ENCODE peak calls at places on chromosomes 2 and 18, in five cellular contexts. One of them, this sample, is unnamed.

GRCh38 chr2:189585357-189585756 is 4.8 kb upstream of the SLC40A1 start:
- DNase-seq in PC-9: no peak
- DNase-seq in effector memory CD8-positive, alpha-beta T cell: no peak
- DNase-seq in fibroblast of the aortic adventitia: no peak
- DNase-seq in T-helper 1 cell: no peak
- DNase-seq in this sample: no peak

GRCh38 chr2:204072443-204073324 is 136.1 kb downstream of the ICOS start:
- DNase-seq in fibroblast of the aortic adventitia: peak; percentile 1
- DNase-seq in effector memory CD8-positive, alpha-beta T cell: peak; percentile 23
- DNase-seq in T-helper 1 cell: peak; percentile 41
- DNase-seq in PC-9: peak; percentile 2
- DNase-seq in this sample: no peak

GRCh38 chr2:121947681-121948080 is 192.2 kb downstream of the TSN start:
- DNase-seq in T-helper 1 cell: no peak
- DNase-seq in fibroblast of the aortic adventitia: no peak
- DNase-seq in PC-9: no peak
- DNase-seq in effector memory CD8-positive, alpha-beta T cell: no peak
- DNase-seq in this sample: no peak

GRCh38 chr2:67561411-67561965 is 164.4 kb downstream of the ETAA1 start:
- DNase-seq in effector memory CD8-positive, alpha-beta T cell: no peak
- DNase-seq in T-helper 1 cell: no peak
- DNase-seq in PC-9: no peak
- DNase-seq in fibroblast of the aortic adventitia: peak; percentile 94
- DNase-seq in this sample: peak; percentile 66

GRCh38 chr2:18117592-18117991 is 239.1 kb downstream of the KCNS3 start:
- DNase-seq in PC-9: peak; percentile 47
- DNase-seq in T-helper 1 cell: no peak
- DNase-seq in effector memory CD8-positive, alpha-beta T cell: no peak
- DNase-seq in fibroblast of the aortic adventitia: peak; percentile 44
- DNase-seq in this sample: peak; percentile 46

GRCh38 chr2:58131191-58132011 is 84.8 kb downstream of the VRK2 start:
- DNase-seq in effector memory CD8-positive, alpha-beta T cell: no peak
- DNase-seq in fibroblast of the aortic adventitia: peak; percentile 93
- DNase-seq in T-helper 1 cell: no peak
- DNase-seq in PC-9: no peak
- DNase-seq in this sample: no peak

GRCh38 chr2:178947006-178947405 is 102.9 kb downstream of the CCDC141 start:
- DNase-seq in PC-9: no peak
- DNase-seq in T-helper 1 cell: no peak
- DNase-seq in effector memory CD8-positive, alpha-beta T cell: no peak
- DNase-seq in fibroblast of the aortic adventitia: no peak
- DNase-seq in this sample: no peak

GRCh38 chr2:19614066-19614465 is 255.6 kb upstream of the OSR1 start:
- DNase-seq in fibroblast of the aortic adventitia: peak; percentile 36
- DNase-seq in PC-9: no peak
- DNase-seq in T-helper 1 cell: no peak
- DNase-seq in effector memory CD8-positive, alpha-beta T cell: no peak
- DNase-seq in this sample: no peak

GRCh38 chr18:32086866-32087265 is 4.8 kb upstream of the RNF138 start:
- DNase-seq in PC-9: no peak
- DNase-seq in T-helper 1 cell: no peak
- DNase-seq in fibroblast of the aortic adventitia: peak; percentile 24
- DNase-seq in effector memory CD8-positive, alpha-beta T cell: no peak
- DNase-seq in this sample: no peak

GRCh38 chr2:240200230-240201051 is 60.0 kb upstream of the OTOS start:
- DNase-seq in fibroblast of the aortic adventitia: peak; percentile 14
- DNase-seq in PC-9: no peak
- DNase-seq in effector memory CD8-positive, alpha-beta T cell: no peak
- DNase-seq in T-helper 1 cell: no peak
- DNase-seq in this sample: no peak

GRCh38 chr18:57951999-57952774 is 91.8 kb upstream of the NEDD4L start:
- DNase-seq in effector memory CD8-positive, alpha-beta T cell: no peak
- DNase-seq in T-helper 1 cell: no peak
- DNase-seq in PC-9: no peak
- DNase-seq in fibroblast of the aortic adventitia: peak; percentile 50
- DNase-seq in this sample: no peak

GRCh38 chr2:190887089-190887488 is 6.5 kb downstream of the GLS start:
- DNase-seq in effector memory CD8-positive, alpha-beta T cell: no peak
- DNase-seq in fibroblast of the aortic adventitia: no peak
- DNase-seq in T-helper 1 cell: no peak
- DNase-seq in PC-9: no peak
- DNase-seq in this sample: no peak

GRCh38 chr2:166758956-166759355 is 129.3 kb upstream of the XIRP2 start:
- DNase-seq in PC-9: no peak
- DNase-seq in effector memory CD8-positive, alpha-beta T cell: no peak
- DNase-seq in T-helper 1 cell: no peak
- DNase-seq in fibroblast of the aortic adventitia: no peak
- DNase-seq in this sample: no peak

GRCh38 chr2:100554788-100555407 is 7.9 kb upstream of the PDCL3 start:
- DNase-seq in fibroblast of the aortic adventitia: no peak
- DNase-seq in effector memory CD8-positive, alpha-beta T cell: peak; percentile 6
- DNase-seq in T-helper 1 cell: peak; percentile 24
- DNase-seq in PC-9: no peak
- DNase-seq in this sample: no peak

GRCh38 chr2:69026026-69026425 is 13.0 kb downstream of the ANTXR1 start:
- DNase-seq in effector memory CD8-positive, alpha-beta T cell: no peak
- DNase-seq in T-helper 1 cell: no peak
- DNase-seq in fibroblast of the aortic adventitia: peak; percentile 58
- DNase-seq in PC-9: peak; percentile 11
- DNase-seq in this sample: peak; percentile 46

GRCh38 chr2:6917071-6917760 is at the start of gene RNF144A:
- DNase-seq in PC-9: peak; percentile 21
- DNase-seq in fibroblast of the aortic adventitia: peak; percentile 16
- DNase-seq in effector memory CD8-positive, alpha-beta T cell: peak; percentile 77
- DNase-seq in T-helper 1 cell: peak; percentile 58
- DNase-seq in this sample: peak; percentile 64

GRCh38 chr2:257429-257828 is 6.4 kb downstream of the SH3YL1 start:
- DNase-seq in T-helper 1 cell: no peak
- DNase-seq in fibroblast of the aortic adventitia: no peak
- DNase-seq in effector memory CD8-positive, alpha-beta T cell: no peak
- DNase-seq in PC-9: no peak
- DNase-seq in this sample: no peak

GRCh38 chr2:773256-774160 is 96.3 kb upstream of the TMEM18 start:
- DNase-seq in T-helper 1 cell: no peak
- DNase-seq in fibroblast of the aortic adventitia: no peak
- DNase-seq in PC-9: no peak
- DNase-seq in effector memory CD8-positive, alpha-beta T cell: no peak
- DNase-seq in this sample: no peak

GRCh38 chr2:136141510-136142154 is 23.7 kb upstream of the CXCR4 start:
- DNase-seq in fibroblast of the aortic adventitia: no peak
- DNase-seq in effector memory CD8-positive, alpha-beta T cell: no peak
- DNase-seq in T-helper 1 cell: no peak
- DNase-seq in PC-9: no peak
- DNase-seq in this sample: no peak

GRCh38 chr2:233118601-233119000 is 58.5 kb downstream of the INPP5D start:
- DNase-seq in PC-9: no peak
- DNase-seq in fibroblast of the aortic adventitia: no peak
- DNase-seq in T-helper 1 cell: no peak
- DNase-seq in effector memory CD8-positive, alpha-beta T cell: no peak
- DNase-seq in this sample: no peak